ENCODE peak calls at places on chromosomes 2 and 18, in five cellular contexts. One of them, this sample, is unnamed.

GRCh38 chr2:169999041-169999440 is 171.8 kb downstream of the UBR3 start:
- DNase-seq in stimulated activated CD8-positive, alpha-beta memory T cell treated with anti-CD3 and anti-CD28 coated beads, Interleukin-4, amount 100 ng/mL, for 24 hours: no peak
- DNase-seq in fibroblast of gingiva: peak; percentile 87
- DNase-seq in NB4: no peak
- DNase-seq in left ventricle myocardium superior: no peak
- DNase-seq in this sample: no peak

GRCh38 chr2:85681354-85681728 is 12.8 kb upstream of the GNLY start:
- DNase-seq in stimulated activated CD8-positive, alpha-beta memory T cell treated with anti-CD3 and anti-CD28 coated beads, Interleukin-4, amount 100 ng/mL, for 24 hours: no peak
- DNase-seq in left ventricle myocardium superior: no peak
- DNase-seq in NB4: no peak
- DNase-seq in fibroblast of gingiva: no peak
- DNase-seq in this sample: no peak

GRCh38 chr2:134411828-134412638 is 158.2 kb downstream of the MGAT5 start:
- DNase-seq in stimulated activated CD8-positive, alpha-beta memory T cell treated with anti-CD3 and anti-CD28 coated beads, Interleukin-4, amount 100 ng/mL, for 24 hours: peak; percentile 31
- DNase-seq in NB4: peak; percentile 87
- DNase-seq in fibroblast of gingiva: peak; percentile 81
- DNase-seq in left ventricle myocardium superior: peak; percentile 57
- DNase-seq in this sample: peak; percentile 73

GRCh38 chr2:117961201-117961600 is 52.7 kb downstream of the CCDC93 start:
- DNase-seq in fibroblast of gingiva: no peak
- DNase-seq in left ventricle myocardium superior: no peak
- DNase-seq in NB4: no peak
- DNase-seq in stimulated activated CD8-positive, alpha-beta memory T cell treated with anti-CD3 and anti-CD28 coated beads, Interleukin-4, amount 100 ng/mL, for 24 hours: no peak
- DNase-seq in this sample: no peak

GRCh38 chr2:23454501-23455120 is 69.6 kb downstream of the KLHL29 start:
- DNase-seq in left ventricle myocardium superior: no peak
- DNase-seq in NB4: peak; percentile 59
- DNase-seq in fibroblast of gingiva: no peak
- DNase-seq in stimulated activated CD8-positive, alpha-beta memory T cell treated with anti-CD3 and anti-CD28 coated beads, Interleukin-4, amount 100 ng/mL, for 24 hours: no peak
- DNase-seq in this sample: no peak

GRCh38 chr2:225002039-225002655 is 40.1 kb downstream of the DOCK10 start:
- DNase-seq in fibroblast of gingiva: peak; percentile 77
- DNase-seq in NB4: peak; percentile 84
- DNase-seq in left ventricle myocardium superior: no peak
- DNase-seq in stimulated activated CD8-positive, alpha-beta memory T cell treated with anti-CD3 and anti-CD28 coated beads, Interleukin-4, amount 100 ng/mL, for 24 hours: peak; percentile 28
- DNase-seq in this sample: peak; percentile 53

GRCh38 chr2:65612654-65613053 is 180.3 kb upstream of the SPRED2 start:
- DNase-seq in left ventricle myocardium superior: no peak
- DNase-seq in fibroblast of gingiva: peak; percentile 52
- DNase-seq in NB4: no peak
- DNase-seq in stimulated activated CD8-positive, alpha-beta memory T cell treated with anti-CD3 and anti-CD28 coated beads, Interleukin-4, amount 100 ng/mL, for 24 hours: no peak
- DNase-seq in this sample: no peak

GRCh38 chr2:43133708-43134570 is 92.5 kb downstream of the ZFP36L2 start:
- DNase-seq in NB4: peak; percentile 99
- DNase-seq in stimulated activated CD8-positive, alpha-beta memory T cell treated with anti-CD3 and anti-CD28 coated beads, Interleukin-4, amount 100 ng/mL, for 24 hours: peak; percentile 51
- DNase-seq in fibroblast of gingiva: no peak
- DNase-seq in left ventricle myocardium superior: no peak
- DNase-seq in this sample: peak; percentile 42

GRCh38 chr2:132668986-132669853 is 785 bp downstream of the LYPD1 start:
- DNase-seq in left ventricle myocardium superior: no peak
- DNase-seq in fibroblast of gingiva: no peak
- DNase-seq in stimulated activated CD8-positive, alpha-beta memory T cell treated with anti-CD3 and anti-CD28 coated beads, Interleukin-4, amount 100 ng/mL, for 24 hours: no peak
- DNase-seq in NB4: no peak
- DNase-seq in this sample: no peak

GRCh38 chr2:96116424-96116878 is at the start of gene ADRA2B:
- DNase-seq in fibroblast of gingiva: no peak
- DNase-seq in NB4: no peak
- DNase-seq in stimulated activated CD8-positive, alpha-beta memory T cell treated with anti-CD3 and anti-CD28 coated beads, Interleukin-4, amount 100 ng/mL, for 24 hours: peak; percentile 69
- DNase-seq in left ventricle myocardium superior: peak; percentile 77
- DNase-seq in this sample: peak; percentile 76

GRCh38 chr2:172701250-172701649 is 34.4 kb upstream of the RAPGEF4 start:
- DNase-seq in NB4: no peak
- DNase-seq in fibroblast of gingiva: peak; percentile 40
- DNase-seq in left ventricle myocardium superior: no peak
- DNase-seq in stimulated activated CD8-positive, alpha-beta memory T cell treated with anti-CD3 and anti-CD28 coated beads, Interleukin-4, amount 100 ng/mL, for 24 hours: no peak
- DNase-seq in this sample: no peak

GRCh38 chr2:163736433-163737168 is 793 bp upstream of the FIGN start:
- DNase-seq in NB4: no peak
- DNase-seq in fibroblast of gingiva: peak; percentile 27
- DNase-seq in left ventricle myocardium superior: peak; percentile 73
- DNase-seq in stimulated activated CD8-positive, alpha-beta memory T cell treated with anti-CD3 and anti-CD28 coated beads, Interleukin-4, amount 100 ng/mL, for 24 hours: no peak
- DNase-seq in this sample: no peak

GRCh38 chr18:6487968-6488367 is 73.3 kb upstream of the L3MBTL4 start:
- DNase-seq in fibroblast of gingiva: no peak
- DNase-seq in stimulated activated CD8-positive, alpha-beta memory T cell treated with anti-CD3 and anti-CD28 coated beads, Interleukin-4, amount 100 ng/mL, for 24 hours: no peak
- DNase-seq in left ventricle myocardium superior: no peak
- DNase-seq in NB4: no peak
- DNase-seq in this sample: no peak

GRCh38 chr2:38064805-38065501 is 11.0 kb downstream of the CYP1B1 start:
- DNase-seq in fibroblast of gingiva: peak; percentile 18
- DNase-seq in stimulated activated CD8-positive, alpha-beta memory T cell treated with anti-CD3 and anti-CD28 coated beads, Interleukin-4, amount 100 ng/mL, for 24 hours: no peak
- DNase-seq in NB4: peak; percentile 24
- DNase-seq in left ventricle myocardium superior: no peak
- DNase-seq in this sample: no peak

GRCh38 chr18:50611529-50611941 is 51.6 kb downstream of the MAPK4 start:
- DNase-seq in stimulated activated CD8-positive, alpha-beta memory T cell treated with anti-CD3 and anti-CD28 coated beads, Interleukin-4, amount 100 ng/mL, for 24 hours: no peak
- DNase-seq in NB4: no peak
- DNase-seq in left ventricle myocardium superior: no peak
- DNase-seq in fibroblast of gingiva: no peak
- DNase-seq in this sample: no peak

GRCh38 chr2:113791697-113792590 is 35.5 kb upstream of the SLC35F5 start:
- DNase-seq in stimulated activated CD8-positive, alpha-beta memory T cell treated with anti-CD3 and anti-CD28 coated beads, Interleukin-4, amount 100 ng/mL, for 24 hours: no peak
- DNase-seq in left ventricle myocardium superior: no peak
- DNase-seq in NB4: no peak
- DNase-seq in fibroblast of gingiva: peak; percentile 60
- DNase-seq in this sample: peak; percentile 52

GRCh38 chr2:145095641-145096435 is 575.9 kb upstream of the ZEB2 start:
- DNase-seq in NB4: peak; percentile 63
- DNase-seq in fibroblast of gingiva: peak; percentile 14
- DNase-seq in left ventricle myocardium superior: no peak
- DNase-seq in stimulated activated CD8-positive, alpha-beta memory T cell treated with anti-CD3 and anti-CD28 coated beads, Interleukin-4, amount 100 ng/mL, for 24 hours: no peak
- DNase-seq in this sample: no peak

GRCh38 chr2:127045792-127046501 is 61.0 kb downstream of the BIN1 start:
- DNase-seq in left ventricle myocardium superior: peak; percentile 26
- DNase-seq in stimulated activated CD8-positive, alpha-beta memory T cell treated with anti-CD3 and anti-CD28 coated beads, Interleukin-4, amount 100 ng/mL, for 24 hours: no peak
- DNase-seq in fibroblast of gingiva: no peak
- DNase-seq in NB4: no peak
- DNase-seq in this sample: no peak

GRCh38 chr2:95377724-95378123 is 24.8 kb upstream of the FAHD2A start:
- DNase-seq in NB4: no peak
- DNase-seq in stimulated activated CD8-positive, alpha-beta memory T cell treated with anti-CD3 and anti-CD28 coated beads, Interleukin-4, amount 100 ng/mL, for 24 hours: no peak
- DNase-seq in left ventricle myocardium superior: no peak
- DNase-seq in fibroblast of gingiva: no peak
- DNase-seq in this sample: no peak

GRCh38 chr2:70010222-70011111 is 49.0 kb upstream of the ASPRV1 start:
- DNase-seq in stimulated activated CD8-positive, alpha-beta memory T cell treated with anti-CD3 and anti-CD28 coated beads, Interleukin-4, amount 100 ng/mL, for 24 hours: no peak
- DNase-seq in NB4: peak; percentile 56
- DNase-seq in left ventricle myocardium superior: no peak
- DNase-seq in fibroblast of gingiva: peak; percentile 20
- DNase-seq in this sample: no peak

GRCh38 chr2:163554864-163555263 is 180.9 kb downstream of the FIGN start:
- DNase-seq in left ventricle myocardium superior: no peak
- DNase-seq in NB4: no peak
- DNase-seq in stimulated activated CD8-positive, alpha-beta memory T cell treated with anti-CD3 and anti-CD28 coated beads, Interleukin-4, amount 100 ng/mL, for 24 hours: no peak
- DNase-seq in fibroblast of gingiva: no peak
- DNase-seq in this sample: no peak

GRCh38 chr2:174070281-174070680 is 105.1 kb upstream of the SP3 start:
- DNase-seq in NB4: no peak
- DNase-seq in fibroblast of gingiva: no peak
- DNase-seq in stimulated activated CD8-positive, alpha-beta memory T cell treated with anti-CD3 and anti-CD28 coated beads, Interleukin-4, amount 100 ng/mL, for 24 hours: no peak
- DNase-seq in left ventricle myocardium superior: no peak
- DNase-seq in this sample: no peak

GRCh38 chr2:44632931-44633689 is 271.4 kb downstream of the CAMKMT start:
- DNase-seq in left ventricle myocardium superior: no peak
- DNase-seq in NB4: no peak
- DNase-seq in stimulated activated CD8-positive, alpha-beta memory T cell treated with anti-CD3 and anti-CD28 coated beads, Interleukin-4, amount 100 ng/mL, for 24 hours: no peak
- DNase-seq in fibroblast of gingiva: no peak
- DNase-seq in this sample: no peak

GRCh38 chr18:59907172-59907571 is 7.4 kb downstream of the PMAIP1 start:
- DNase-seq in left ventricle myocardium superior: no peak
- DNase-seq in stimulated activated CD8-positive, alpha-beta memory T cell treated with anti-CD3 and anti-CD28 coated beads, Interleukin-4, amount 100 ng/mL, for 24 hours: no peak
- DNase-seq in fibroblast of gingiva: no peak
- DNase-seq in NB4: peak; percentile 43
- DNase-seq in this sample: no peak

GRCh38 chr2:235201796-235202195 is 250.0 kb downstream of the SH3BP4 start:
- DNase-seq in NB4: no peak
- DNase-seq in fibroblast of gingiva: no peak
- DNase-seq in stimulated activated CD8-positive, alpha-beta memory T cell treated with anti-CD3 and anti-CD28 coated beads, Interleukin-4, amount 100 ng/mL, for 24 hours: no peak
- DNase-seq in left ventricle myocardium superior: no peak
- DNase-seq in this sample: no peak

GRCh38 chr18:49612515-49613033 is 50.7 kb downstream of the LIPG start:
- DNase-seq in fibroblast of gingiva: no peak
- DNase-seq in NB4: no peak
- DNase-seq in stimulated activated CD8-positive, alpha-beta memory T cell treated with anti-CD3 and anti-CD28 coated beads, Interleukin-4, amount 100 ng/mL, for 24 hours: no peak
- DNase-seq in left ventricle myocardium superior: no peak
- DNase-seq in this sample: no peak

GRCh38 chr2:44233450-44234128 is 41.7 kb upstream of the SLC3A1 start:
- DNase-seq in NB4: no peak
- DNase-seq in stimulated activated CD8-positive, alpha-beta memory T cell treated with anti-CD3 and anti-CD28 coated beads, Interleukin-4, amount 100 ng/mL, for 24 hours: no peak
- DNase-seq in fibroblast of gingiva: peak; percentile 43
- DNase-seq in left ventricle myocardium superior: no peak
- DNase-seq in this sample: no peak

GRCh38 chr18:3814840-3815239 is 364.9 kb downstream of the TGIF1 start:
- DNase-seq in stimulated activated CD8-positive, alpha-beta memory T cell treated with anti-CD3 and anti-CD28 coated beads, Interleukin-4, amount 100 ng/mL, for 24 hours: no peak
- DNase-seq in left ventricle myocardium superior: no peak
- DNase-seq in NB4: no peak
- DNase-seq in fibroblast of gingiva: peak; percentile 36
- DNase-seq in this sample: no peak

GRCh38 chr2:240249423-240250149 is 109.1 kb upstream of the OTOS start:
- DNase-seq in NB4: no peak
- DNase-seq in fibroblast of gingiva: no peak
- DNase-seq in stimulated activated CD8-positive, alpha-beta memory T cell treated with anti-CD3 and anti-CD28 coated beads, Interleukin-4, amount 100 ng/mL, for 24 hours: no peak
- DNase-seq in left ventricle myocardium superior: peak; percentile 47
- DNase-seq in this sample: no peak

GRCh38 chr2:226184940-226185575 is 614.6 kb downstream of the IRS1 start:
- DNase-seq in left ventricle myocardium superior: no peak
- DNase-seq in stimulated activated CD8-positive, alpha-beta memory T cell treated with anti-CD3 and anti-CD28 coated beads, Interleukin-4, amount 100 ng/mL, for 24 hours: no peak
- DNase-seq in fibroblast of gingiva: peak; percentile 67
- DNase-seq in NB4: peak; percentile 26
- DNase-seq in this sample: no peak

GRCh38 chr2:101983486-101983885 is 8.3 kb upstream of the IL1R2 start:
- DNase-seq in fibroblast of gingiva: peak; percentile 66
- DNase-seq in NB4: no peak
- DNase-seq in stimulated activated CD8-positive, alpha-beta memory T cell treated with anti-CD3 and anti-CD28 coated beads, Interleukin-4, amount 100 ng/mL, for 24 hours: no peak
- DNase-seq in left ventricle myocardium superior: no peak
- DNase-seq in this sample: no peak

GRCh38 chr2:163711244-163711643 is 24.6 kb downstream of the FIGN start:
- DNase-seq in stimulated activated CD8-positive, alpha-beta memory T cell treated with anti-CD3 and anti-CD28 coated beads, Interleukin-4, amount 100 ng/mL, for 24 hours: no peak
- DNase-seq in fibroblast of gingiva: no peak
- DNase-seq in NB4: no peak
- DNase-seq in left ventricle myocardium superior: no peak
- DNase-seq in this sample: no peak

GRCh38 chr18:8816805-8817204 is 111.4 kb downstream of the MTCL1 start:
- DNase-seq in left ventricle myocardium superior: no peak
- DNase-seq in fibroblast of gingiva: peak; percentile 59
- DNase-seq in stimulated activated CD8-positive, alpha-beta memory T cell treated with anti-CD3 and anti-CD28 coated beads, Interleukin-4, amount 100 ng/mL, for 24 hours: no peak
- DNase-seq in NB4: peak; percentile 15
- DNase-seq in this sample: no peak

GRCh38 chr18:58579561-58580047 is 49.3 kb downstream of the ALPK2 start:
- DNase-seq in NB4: no peak
- DNase-seq in left ventricle myocardium superior: no peak
- DNase-seq in fibroblast of gingiva: peak; percentile 79
- DNase-seq in stimulated activated CD8-positive, alpha-beta memory T cell treated with anti-CD3 and anti-CD28 coated beads, Interleukin-4, amount 100 ng/mL, for 24 hours: no peak
- DNase-seq in this sample: no peak

GRCh38 chr2:240640939-240641338 is 15.7 kb downstream of the GPR35 start:
- DNase-seq in stimulated activated CD8-positive, alpha-beta memory T cell treated with anti-CD3 and anti-CD28 coated beads, Interleukin-4, amount 100 ng/mL, for 24 hours: no peak
- DNase-seq in NB4: peak; percentile 52
- DNase-seq in left ventricle myocardium superior: peak; percentile 39
- DNase-seq in fibroblast of gingiva: peak; percentile 12
- DNase-seq in this sample: peak; percentile 3

GRCh38 chr2:2773692-2774091 is 442.6 kb upstream of the MYT1L start:
- DNase-seq in NB4: no peak
- DNase-seq in left ventricle myocardium superior: no peak
- DNase-seq in fibroblast of gingiva: no peak
- DNase-seq in stimulated activated CD8-positive, alpha-beta memory T cell treated with anti-CD3 and anti-CD28 coated beads, Interleukin-4, amount 100 ng/mL, for 24 hours: no peak
- DNase-seq in this sample: no peak

GRCh38 chr18:32714571-32715148 is 58.2 kb downstream of the KLHL14 start:
- DNase-seq in NB4: peak; percentile 69
- DNase-seq in stimulated activated CD8-positive, alpha-beta memory T cell treated with anti-CD3 and anti-CD28 coated beads, Interleukin-4, amount 100 ng/mL, for 24 hours: no peak
- DNase-seq in left ventricle myocardium superior: no peak
- DNase-seq in fibroblast of gingiva: peak; percentile 40
- DNase-seq in this sample: no peak

This sample was measured in stimulated activated effector memory CD8-positive, alpha-beta T cell treated with anti-CD3 and anti-CD28 coated beads, Interleukin-12 subunit alpha, Interleukin-12 subunit beta, amount 100 ng/mL, for 72 hours.